ENCODE peak calls at places on chromosomes 7 and 10, in ten cellular contexts. N, P, T, W, R, X, L, Z, I and E are unnamed samples. For H3K27me3, the result is how much of the 10 kb centered on the place peaks cover.

GRCh38 chr7:79504607-79505389 is 51.3 kb upstream of the MAGI2 start:
- DNase-seq in N (no peak), P (no peak), T (no peak), W (peak), R (no peak), X (peak), L (no peak), Z (no peak), I (peak), E (no peak)

GRCh38 chr7:124857672-124858235 is 71.9 kb downstream of the POT1 start:
- DNase-seq in N (no peak), P (no peak), T (no peak), W (no peak), R (peak), X (no peak), L (no peak), Z (no peak), I (peak), E (no peak)

GRCh38 chr10:112953075-112953501 is 3.0 kb downstream of the TCF7L2 start:
- DNase-seq in N (no peak), P (peak), T (peak), W (peak), R (peak), X (peak), L (no peak), Z (no peak), I (peak), E (no peak)

GRCh38 chr7:30427296-30428080 is 51.1 kb downstream of the NOD1 start:
- DNase-seq in N (no peak), P (peak), T (no peak), W (no peak), R (no peak), X (no peak), L (peak), Z (no peak), I (no peak), E (no peak)

GRCh38 chr7:55172161-55172560 is 153.3 kb downstream of the EGFR start:
- DNase-seq in N (no peak), P (no peak), T (no peak), W (no peak), R (no peak), X (peak), L (no peak), Z (no peak), I (no peak), E (no peak)

GRCh38 chr7:114663502-114663901 is 248.9 kb downstream of the FOXP2 start:
- DNase-seq in N (no peak), P (no peak), T (peak), W (peak), R (no peak), X (peak), L (no peak), Z (no peak), I (peak), E (no peak)

GRCh38 chr10:61754553-61755540 is 92.1 kb downstream of the CABCOCO1 start:
- DNase-seq in N (no peak), P (no peak), T (no peak), W (no peak), R (no peak), X (peak), L (no peak), Z (no peak), I (no peak), E (no peak)

GRCh38 chr10:15411035-15411434 is 39.9 kb upstream of the FAM171A1 start:
- DNase-seq in N (no peak), P (no peak), T (no peak), W (no peak), R (no peak), X (no peak), L (no peak), Z (no peak), I (no peak), E (no peak)

GRCh38 chr10:3931901-3932300 is 146.9 kb upstream of the KLF6 start:
- DNase-seq in N (no peak), P (no peak), T (no peak), W (no peak), R (no peak), X (no peak), L (no peak), Z (no peak), I (no peak), E (no peak)

GRCh38 chr7:44982535-44982923 is 3.7 kb upstream of the MYO1G start:
- DNase-seq in N (no peak), P (no peak), T (no peak), W (no peak), R (peak), X (no peak), L (no peak), Z (no peak), I (no peak), E (no peak)

GRCh38 chr7:72386152-72386551 is 26.0 kb downstream of the CALN1 start:
- DNase-seq in N (no peak), P (no peak), T (no peak), W (no peak), R (no peak), X (no peak), L (no peak), Z (no peak), I (no peak), E (no peak)

GRCh38 chr7:129750091-129750870 is 138.8 kb downstream of the NRF1 start:
- DNase-seq in N (no peak), P (no peak), T (no peak), W (no peak), R (no peak), X (no peak), L (no peak), Z (no peak), I (no peak), E (no peak)

GRCh38 chr10:103715430-103715829 is 139.9 kb downstream of the SH3PXD2A start:
- DNase-seq in N (no peak), P (no peak), T (no peak), W (no peak), R (no peak), X (peak), L (no peak), Z (no peak), I (no peak), E (no peak)

GRCh38 chr10:51960494-51960895 is 261.1 kb upstream of the CSTF2T start:
- DNase-seq in N (no peak), P (no peak), T (no peak), W (peak), R (no peak), X (peak), L (peak), Z (peak), I (peak), E (no peak)

GRCh38 chr10:101292194-101293006 is 61.6 kb upstream of the BTRC start:
- DNase-seq in N (no peak), P (peak), T (no peak), W (peak), R (no peak), X (no peak), L (peak), Z (no peak), I (peak), E (no peak)

GRCh38 chr7:24877790-24878311 is 102.1 kb downstream of the OSBPL3 start:
- DNase-seq in N (no peak), P (no peak), T (no peak), W (no peak), R (no peak), X (peak), L (no peak), Z (no peak), I (no peak), E (no peak)

GRCh38 chr7:39069046-39069445 is 91.3 kb downstream of the POU6F2 start:
- DNase-seq in N (no peak), P (no peak), T (no peak), W (peak), R (no peak), X (no peak), L (no peak), Z (no peak), I (no peak), E (no peak)

GRCh38 chr10:28331821-28332220 is 29.0 kb upstream of the MPP7 start:
- DNase-seq in N (no peak), P (no peak), T (no peak), W (no peak), R (no peak), X (peak), L (no peak), Z (no peak), I (no peak), E (no peak)

GRCh38 chr7:104971290-104972071 is 42.5 kb upstream of the KMT2E start:
- DNase-seq in N (no peak), P (no peak), T (no peak), W (no peak), R (no peak), X (peak), L (no peak), Z (no peak), I (no peak), E (no peak)

GRCh38 chr10:24912214-24912613 is 40.2 kb downstream of the PRTFDC1 start:
- DNase-seq in N (no peak), P (no peak), T (no peak), W (no peak), R (no peak), X (peak), L (no peak), Z (no peak), I (no peak), E (no peak)

GRCh38 chr7:114689391-114689790 is 232.5 kb upstream of the MDFIC start:
- DNase-seq in N (no peak), P (no peak), T (no peak), W (no peak), R (no peak), X (no peak), L (no peak), Z (no peak), I (no peak), E (no peak)

GRCh38 chr7:19522486-19522885 is 186.4 kb downstream of the POLR1F start:
- DNase-seq in N (no peak), P (no peak), T (no peak), W (no peak), R (no peak), X (peak), L (no peak), Z (no peak), I (no peak), E (no peak)

GRCh38 chr7:142542938-142543337 is 206.3 kb upstream of the PRSS1 start:
- DNase-seq in N (no peak), P (no peak), T (no peak), W (no peak), R (no peak), X (peak), L (no peak), Z (no peak), I (no peak), E (no peak)

GRCh38 chr7:87886875-87887274 is 10.6 kb downstream of the DBF4 start:
- DNase-seq in N (no peak), P (no peak), T (no peak), W (peak), R (no peak), X (peak), L (peak), Z (no peak), I (peak), E (peak)

GRCh38 chr10:122492955-122493597 is 31.7 kb downstream of the HTRA1 start:
- DNase-seq in N (no peak), P (peak), T (no peak), W (no peak), R (no peak), X (peak), L (no peak), Z (no peak), I (no peak), E (no peak)

GRCh38 chr7:155508372-155509024 is 37.9 kb downstream of the CNPY1 start:
- DNase-seq in N (no peak), P (no peak), T (no peak), W (no peak), R (no peak), X (no peak), L (no peak), Z (no peak), I (no peak), E (no peak)

GRCh38 chr7:155506854-155507337 is 39.5 kb downstream of the CNPY1 start:
- DNase-seq in N (no peak), P (no peak), T (no peak), W (peak), R (no peak), X (peak), L (no peak), Z (no peak), I (peak), E (no peak)

GRCh38 chr7:155509725-155510551 is 36.4 kb downstream of the CNPY1 start:
- DNase-seq in N (no peak), P (no peak), T (no peak), W (peak), R (no peak), X (no peak), L (no peak), Z (no peak), I (no peak), E (no peak)

GRCh38 chr7:155510975-155511595 is 35.3 kb downstream of the CNPY1 start:
- DNase-seq in N (no peak), P (no peak), T (no peak), W (peak), R (no peak), X (no peak), L (no peak), Z (no peak), I (no peak), E (no peak)

DNA sequence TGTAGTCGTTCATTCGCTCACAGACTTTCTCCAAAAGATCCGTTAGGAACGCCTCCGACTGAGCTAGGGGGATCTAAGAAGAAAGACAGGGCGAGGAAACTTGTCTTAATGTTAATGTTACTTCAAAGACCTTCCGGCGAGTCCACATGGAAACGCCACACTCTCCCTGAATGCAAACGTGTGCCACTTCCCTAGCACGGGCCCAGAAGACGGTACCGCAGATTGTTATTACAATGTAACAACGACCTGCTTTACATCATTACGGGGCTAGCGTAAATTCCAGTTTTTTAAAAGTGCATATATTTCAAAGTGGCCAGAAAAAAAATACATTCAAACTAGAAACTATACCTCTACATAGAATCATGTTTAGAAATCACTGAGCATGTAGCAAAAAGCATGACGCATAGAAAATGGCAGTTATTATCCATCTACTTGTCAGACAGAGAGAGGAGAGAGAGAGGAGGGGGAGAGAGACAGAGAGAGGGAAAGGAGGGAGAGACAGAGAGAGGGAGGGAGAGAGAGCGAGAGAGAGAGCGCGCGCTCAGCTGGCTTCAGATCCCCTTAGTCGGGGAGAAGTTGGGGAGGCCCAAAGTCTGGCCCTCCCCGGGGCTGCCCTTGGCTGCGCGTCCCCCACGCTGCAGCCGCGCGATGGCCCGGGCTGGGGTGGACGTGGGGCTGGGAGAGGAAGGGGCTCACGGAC is 37.2 kb downstream of the CNPY1 start:
- DNase-seq in N (no peak), P (no peak), T (no peak), W (peak), R (no peak), X (no peak), L (no peak), Z (no peak), I (no peak), E (no peak)
- H3K27me3 ChIP-seq in N (under half), P (half or more), T (half or more), W (half or more), R (under half), X (under half), L (half or more), Z (half or more), I (half or more), E (under half)

GRCh38 chr7:21238717-21239116 is 189.2 kb upstream of the SP4 start:
- DNase-seq in N (no peak), P (no peak), T (no peak), W (no peak), R (no peak), X (no peak), L (no peak), Z (no peak), I (no peak), E (no peak)
- H3K27me3 ChIP-seq in N (under half), P (under half), T (under half), W (under half), R (under half), X (under half), L (under half), Z (under half), I (under half), E (under half)

DNA sequence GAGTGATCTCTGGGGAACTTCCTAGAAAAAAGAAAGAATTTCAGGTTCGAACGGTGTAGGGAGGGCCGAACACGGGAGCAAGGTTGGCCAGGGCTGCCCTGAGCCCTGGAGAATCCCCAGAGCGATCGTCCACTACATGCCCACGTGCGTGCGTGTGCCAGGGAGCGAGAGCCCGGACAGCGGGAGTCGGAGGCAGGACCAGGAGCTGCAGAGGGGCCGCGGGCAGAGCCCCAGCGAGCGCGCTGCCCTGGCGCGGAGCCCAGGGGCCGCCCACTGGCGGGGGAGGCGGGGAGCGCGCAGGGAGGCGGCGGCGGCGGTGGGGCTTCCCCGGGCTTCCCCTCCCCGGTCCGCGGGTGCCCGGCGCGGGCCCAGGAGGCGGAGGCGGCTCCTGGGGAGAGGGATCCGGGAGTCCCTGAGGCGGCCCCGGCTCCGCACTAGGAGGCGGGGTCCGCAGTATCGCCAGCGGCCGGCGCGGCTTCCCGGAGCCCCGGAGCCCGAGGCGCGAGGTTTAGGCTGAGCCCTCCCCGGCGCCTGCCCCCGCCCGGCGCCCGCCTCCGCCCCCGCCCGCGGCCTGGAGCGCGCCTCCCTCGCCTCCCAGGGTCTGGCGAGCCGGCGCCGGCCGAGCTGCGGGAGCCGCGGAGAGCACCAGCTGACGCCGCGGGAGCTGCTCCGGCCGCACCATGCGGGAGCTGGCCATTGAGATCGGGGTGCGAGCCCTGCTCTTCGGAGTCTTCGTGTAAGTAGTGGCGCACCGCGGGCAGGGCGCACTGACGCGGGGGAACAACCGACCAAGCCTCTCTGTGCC is at the start of gene PLPP4:
- DNase-seq in N (no peak), P (no peak), T (no peak), W (peak), R (no peak), X (no peak), L (peak), Z (no peak), I (peak), E (no peak)
- H3K27me3 ChIP-seq in N (under half), P (half or more), T (under half), W (half or more), R (under half), X (under half), L (under half), Z (under half), I (under half), E (under half)

DNA sequence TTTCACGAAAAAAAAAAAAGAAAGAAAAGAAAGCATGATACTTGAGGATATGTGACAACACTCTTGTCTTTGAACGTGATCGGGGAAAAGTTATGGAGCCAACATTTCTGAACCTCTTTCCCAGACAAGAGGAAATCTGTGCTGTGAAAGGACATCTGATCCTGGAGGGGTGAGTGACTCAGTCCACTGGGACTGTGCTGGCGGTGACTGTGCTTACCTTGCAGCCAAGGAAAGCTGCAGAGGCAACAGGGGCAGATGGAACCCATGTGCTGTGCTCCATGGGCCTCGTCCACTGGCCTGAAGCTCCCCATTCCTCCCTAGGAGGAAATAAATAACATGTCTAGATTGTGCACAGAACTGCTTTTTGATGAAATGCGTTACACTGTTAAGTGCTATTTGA is 116.5 kb upstream of the RAB11FIP2 start:
- DNase-seq in N (no peak), P (no peak), T (no peak), W (no peak), R (no peak), X (no peak), L (no peak), Z (no peak), I (no peak), E (no peak)
- H3K27me3 ChIP-seq in N (under half), P (under half), T (under half), W (under half), R (under half), X (under half), L (under half), Z (under half), I (under half), E (under half)

GRCh38 chr10:70286616-70287015 is 2.8 kb upstream of the NPFFR1 start:
- DNase-seq in N (no peak), P (no peak), T (no peak), W (no peak), R (no peak), X (no peak), L (no peak), Z (no peak), I (no peak), E (no peak)
- H3K27me3 ChIP-seq in N (under half), P (under half), T (under half), W (under half), R (under half), X (under half), L (under half), Z (under half), I (half or more), E (under half)